ENCODE peak calls at places on chromosomes 3 and 15, in five cellular contexts. N is NAMALWA, L is ovary, R is Peyer's patch, G is EL. V is an unnamed sample.

GRCh38 chr3:100880845-100881244 is 112.4 kb downstream of the ABI3BP start:
- DNase-seq in N (no peak), G (no peak), R (no peak), L (no peak), V (no peak)

GRCh38 chr3:124542483-124542882 is 187.8 kb upstream of the UMPS start:
- DNase-seq in L (no peak), N (no peak), G (no peak), R (no peak), V (no peak)

GRCh38 chr3:49411550-49411967 is 217 bp downstream of the RHOA start:
- DNase-seq in N (no peak), R (no peak), G (peak; percentile 34), L (peak; percentile 71), V (peak; percentile 73)

GRCh38 chr3:180059351-180059750 is 22.6 kb upstream of the PEX5L start:
- DNase-seq in G (no peak), R (no peak), L (no peak), N (no peak), V (no peak)

GRCh38 chr3:111173328-111173900 is 101.8 kb downstream of the NECTIN3 start:
- DNase-seq in N (no peak), R (no peak), L (no peak), G (no peak), V (no peak)

GRCh38 chr3:172877011-172877410 is 126.5 kb downstream of the ECT2 start:
- DNase-seq in L (no peak), R (no peak), G (no peak), N (no peak), V (no peak)

GRCh38 chr3:115947325-115947724 is 324.0 kb downstream of the GAP43 start:
- DNase-seq in G (no peak), R (no peak), L (no peak), N (no peak), V (no peak)

GRCh38 chr15:25670025-25670554 is 193.0 kb downstream of the ATP10A start:
- DNase-seq in N (no peak), R (no peak), L (peak; percentile 46), G (peak; percentile 37), V (peak; percentile 59)

GRCh38 chr3:108292465-108292864 is 3.9 kb upstream of the HHLA2 start:
- DNase-seq in N (no peak), L (no peak), G (no peak), R (no peak), V (no peak)

GRCh38 chr3:52226229-52226817 is 878 bp upstream of the TLR9 start:
- DNase-seq in G (no peak), R (no peak), N (peak; percentile 62), L (no peak), V (no peak)

GRCh38 chr3:130850044-130850797 is 43.7 kb upstream of the ATP2C1 start:
- DNase-seq in L (no peak), N (peak; percentile 85), R (no peak), G (no peak), V (no peak)

GRCh38 chr15:85545185-85545584 is 164.8 kb downstream of the AKAP13 start:
- DNase-seq in R (no peak), N (no peak), G (no peak), L (no peak), V (no peak)

GRCh38 chr3:136957751-136958288 is at the start of gene IL20RB:
- DNase-seq in N (no peak), G (peak; percentile 51), R (no peak), L (no peak), V (no peak)